ENCODE peak calls at places on chromosomes 16 and 17, in eight cellular contexts. R, L, K, C, U, H, B and T are unnamed samples.

GRCh38 chr17:50469671-50470305 is 1.1 kb upstream of the CHAD start:
- DNase-seq in L (no peak), H (no peak), U (no peak), C (no peak), B (no peak), R (no peak), K (no peak), T (no peak)

GRCh38 chr17:42354956-42355843 is 33.0 kb downstream of the STAT3 start:
- DNase-seq in U (no peak), K (no peak), C (no peak), B (no peak), H (no peak), L (no peak), R (no peak), T (no peak)

GRCh38 chr16:85563515-85564276 is 49.4 kb upstream of the GSE1 start:
- DNase-seq in B (no peak), H (no peak), L (no peak), R (peak; percentile 78), C (no peak), K (peak; percentile 80), U (peak; percentile 49), T (no peak)

GRCh38 chr17:81722184-81723120 is 10.4 kb downstream of the SLC25A10 start:
- DNase-seq in C (peak; percentile 97), K (peak; percentile 82), L (peak; percentile 90), U (peak; percentile 52), R (no peak), B (no peak), H (no peak), T (no peak)

GRCh38 chr17:14084955-14085354 is 15.7 kb downstream of the COX10 start:
- DNase-seq in H (no peak), U (no peak), R (no peak), L (no peak), K (no peak), C (no peak), B (no peak), T (no peak)

GRCh38 chr17:8162997-8163977 is 539 bp upstream of the VAMP2 start:
- DNase-seq in U (peak; percentile 88), K (no peak), H (no peak), B (no peak), R (no peak), C (no peak), L (no peak), T (no peak)

GRCh38 chr16:17232487-17232886 is 238.3 kb downstream of the XYLT1 start:
- DNase-seq in B (no peak), C (no peak), H (no peak), L (no peak), R (no peak), K (no peak), U (no peak), T (no peak)

GRCh38 chr17:63405741-63406261 is 40.3 kb downstream of the CYB561 start:
- DNase-seq in H (peak; percentile 17), L (peak; percentile 24), K (no peak), U (no peak), B (no peak), C (no peak), R (peak; percentile 67), T (no peak)

GRCh38 chr17:6919158-6919557 is 76.7 kb upstream of the ALOX12 start:
- DNase-seq in C (no peak), L (no peak), R (no peak), K (no peak), B (no peak), H (no peak), U (no peak), T (peak; percentile 77)

GRCh38 chr17:836154-836553 is 54.0 kb downstream of the MRM3 start:
- DNase-seq in K (no peak), B (no peak), L (no peak), U (no peak), R (no peak), C (no peak), H (no peak), T (no peak)

GRCh38 chr16:67862623-67863583 is 9.9 kb upstream of the EDC4 start:
- DNase-seq in U (no peak), H (no peak), L (no peak), C (no peak), B (no peak), K (no peak), R (no peak), T (no peak)

GRCh38 chr17:42060231-42060630 is 9.8 kb upstream of the C17orf113 start:
- DNase-seq in H (no peak), C (no peak), B (no peak), L (no peak), R (no peak), K (no peak), U (no peak), T (no peak)

GRCh38 chr17:37605813-37606505 is 3.3 kb downstream of the SYNRG start:
- DNase-seq in B (no peak), C (no peak), L (no peak), H (no peak), U (no peak), R (no peak), K (peak; percentile 25), T (no peak)

GRCh38 chr16:85484337-85485295 is 128.5 kb upstream of the GSE1 start:
- DNase-seq in H (no peak), C (no peak), B (no peak), R (no peak), K (peak; percentile 90), U (no peak), L (no peak), T (no peak)

GRCh38 chr17:12463102-12463501 is 202.6 kb upstream of the MYOCD start:
- DNase-seq in K (no peak), H (no peak), R (no peak), L (no peak), C (no peak), U (no peak), B (no peak), T (no peak)

GRCh38 chr17:78805301-78805700 is 23.2 kb upstream of the CYTH1 start:
- DNase-seq in L (no peak), C (no peak), R (no peak), B (no peak), U (no peak), K (no peak), H (no peak), T (no peak)

GRCh38 chr17:57553991-57554825 is 190.9 kb downstream of the CCDC182 start:
- DNase-seq in C (no peak), R (no peak), L (no peak), B (no peak), K (peak; percentile 40), U (no peak), H (no peak), T (no peak)

GRCh38 chr17:28950017-28950751 is 1.1 kb downstream of the PHF12 start:
- DNase-seq in K (peak; percentile 74), B (no peak), L (peak; percentile 42), U (peak; percentile 73), C (peak; percentile 66), R (peak; percentile 25), H (peak; percentile 80), T (no peak)

GRCh38 chr16:10750793-10751192 is 7.2 kb downstream of the NUBP1 start:
- DNase-seq in L (no peak), R (no peak), U (no peak), B (no peak), C (no peak), K (no peak), H (no peak), T (no peak)

GRCh38 chr17:27106982-27107360 is 186.9 kb upstream of the WSB1 start:
- DNase-seq in K (no peak), U (no peak), R (no peak), H (no peak), B (no peak), L (no peak), C (no peak), T (no peak)
- TF ChIP-seq POLR2AphosphoS5 in K (no peak), U (no peak), R (no peak), H (no peak), B (no peak), L (no peak), C (no peak), T (no peak)

DNA sequence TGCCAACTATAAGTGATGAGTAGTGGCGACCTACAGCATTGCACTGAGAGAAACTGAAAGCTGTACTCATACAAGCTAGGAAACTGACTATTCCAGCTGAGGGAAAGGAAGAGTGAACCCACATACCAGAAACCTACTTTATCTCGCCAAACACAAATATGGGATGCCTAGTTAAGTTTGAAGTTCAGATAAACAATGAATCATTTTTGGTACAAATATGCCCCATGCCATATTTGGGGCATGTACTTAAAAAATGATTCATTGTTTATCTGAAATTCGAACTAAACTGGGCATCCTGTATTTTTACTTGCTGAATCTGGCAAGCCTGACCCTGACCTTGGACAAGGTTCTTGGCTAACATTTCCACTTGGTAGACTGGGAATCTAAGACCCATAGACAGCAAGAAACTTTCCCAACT is 527.8 kb upstream of the PSMD7 start:
- DNase-seq in C (no peak), K (no peak), B (no peak), R (no peak), L (no peak), U (no peak), H (no peak), T (no peak)
- TF ChIP-seq POLR2AphosphoS5 in C (no peak), K (no peak), B (no peak), R (no peak), L (peak; percentile 31), U (no peak), H (no peak), T (no peak)

DNA sequence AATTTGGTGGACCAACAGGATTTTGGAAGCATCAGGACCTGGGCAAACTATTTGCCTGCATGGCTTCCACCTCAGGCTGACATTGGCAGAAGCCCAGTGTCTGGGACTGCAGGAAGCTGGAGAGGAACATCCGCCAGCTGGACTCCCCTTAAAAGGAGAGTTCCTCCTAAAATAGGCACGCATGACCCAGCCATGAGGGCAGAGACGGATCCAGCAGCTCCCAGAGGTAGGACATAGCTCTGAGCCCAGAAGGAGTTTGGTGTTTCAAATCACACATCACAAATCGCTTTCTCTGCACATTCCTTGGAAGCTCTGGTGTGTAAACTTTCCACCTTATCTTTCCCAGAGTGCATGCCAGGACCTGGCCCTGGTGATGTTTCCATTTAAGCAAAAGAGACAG is 231.1 kb upstream of the CDH5 start:
- DNase-seq in B (no peak), K (peak; percentile 31), H (no peak), L (no peak), C (no peak), R (no peak), U (no peak), T (no peak)
- TF ChIP-seq POLR2AphosphoS5 in B (no peak), K (no peak), H (no peak), L (peak; percentile 21), C (no peak), R (no peak), U (no peak), T (no peak)

DNA sequence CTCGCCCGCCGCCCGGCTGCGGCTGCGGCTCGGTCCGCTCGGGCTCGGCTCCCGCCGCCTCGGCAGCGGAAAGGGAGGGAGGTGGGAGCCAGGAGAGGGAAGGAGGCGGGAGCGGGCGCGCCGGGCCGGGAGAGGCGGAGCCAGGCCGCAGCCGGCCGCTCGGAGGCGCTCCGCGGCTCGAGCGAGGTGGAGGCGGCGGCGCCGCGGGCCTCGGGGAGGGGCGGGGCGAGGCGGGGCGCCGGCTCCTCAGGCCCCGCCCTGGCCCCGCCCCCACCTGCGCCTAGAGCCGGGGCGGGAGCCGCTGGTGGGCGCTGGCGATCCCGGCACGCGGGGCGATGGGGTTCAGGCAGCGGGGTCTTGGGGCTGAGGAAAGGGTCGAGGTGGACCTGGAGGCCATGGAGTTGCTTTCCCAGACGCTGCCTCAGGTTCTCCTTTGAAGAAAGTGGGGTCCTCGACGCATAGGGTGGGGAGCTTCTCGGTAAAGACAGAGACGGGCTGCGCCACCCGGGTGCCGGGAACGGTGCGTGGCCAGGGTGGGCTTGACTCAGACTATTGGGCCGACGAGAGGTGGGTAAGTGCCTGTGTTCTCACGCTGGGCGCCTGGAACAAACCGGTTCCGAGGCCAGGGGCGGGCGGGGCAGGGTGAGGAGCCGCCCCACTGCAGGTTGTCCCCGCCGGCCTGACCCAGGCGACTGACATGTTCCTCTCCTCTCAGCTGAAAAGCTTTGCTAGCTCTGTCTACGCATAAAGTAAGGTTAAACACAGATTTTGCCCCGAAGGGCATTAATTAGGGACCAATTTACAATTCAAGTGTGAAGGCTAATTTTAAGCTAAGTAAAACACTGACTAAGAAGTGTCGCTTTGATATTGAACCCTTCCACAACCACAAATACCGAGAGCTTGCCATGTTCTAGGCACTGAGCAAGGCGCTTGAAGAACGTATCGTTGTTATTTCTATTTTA is at the start of gene CMTM4:
- DNase-seq in K (peak; percentile 93), C (peak; percentile 87), U (peak; percentile 86), R (peak; percentile 68), B (peak; percentile 93), H (peak; percentile 59), L (peak; percentile 86), T (no peak)
- TF ChIP-seq POLR2AphosphoS5 in K (peak; percentile 54), C (peak; percentile 80), U (peak; percentile 21), R (no peak), B (no peak), H (no peak), L (peak; percentile 4), T (peak; percentile 71)